ENCODE peak calls at places on chromosomes 11 and 22, in six cellular contexts. E is CD8-positive, alpha-beta memory T cell; A is fibroblast of the aortic adventitia; J is cardiac muscle cell; I is right cardiac atrium; Z is mucosa of descending colon. T is an unnamed sample.

GRCh38 chr11:111846063-111846462 is 25.3 kb downstream of the ALG9 start:
- DNase-seq in E (no peak), A (peak), J (no peak), I (no peak), Z (no peak), T (peak)

GRCh38 chr11:69852051-69852450 is 32.8 kb upstream of the FGF3 start:
- DNase-seq in E (no peak), A (no peak), J (no peak), I (no peak), Z (no peak), T (no peak)

GRCh38 chr22:40898850-40899357 is 37.0 kb upstream of the DNAJB7 start:
- DNase-seq in E (peak), A (peak), J (peak), I (no peak), Z (no peak), T (peak)

GRCh38 chr22:26321469-26321913 is 107.6 kb upstream of the ASPHD2 start:
- DNase-seq in E (no peak), A (peak), J (no peak), I (peak), Z (no peak), T (peak)

GRCh38 chr11:117822031-117822521 is 2.5 kb downstream of the FXYD2 start:
- DNase-seq in E (peak), A (no peak), J (peak), I (peak), Z (peak), T (no peak)

GRCh38 chr22:40743740-40744139 is 64.5 kb downstream of the MCHR1 start:
- DNase-seq in E (no peak), A (no peak), J (no peak), I (no peak), Z (no peak), T (no peak)

GRCh38 chr11:76838422-76839068 is 22.2 kb upstream of the ACER3 start:
- DNase-seq in E (no peak), A (peak), J (peak), I (peak), Z (no peak), T (no peak)

GRCh38 chr11:6437993-6438392 is 2.8 kb downstream of the HPX start:
- DNase-seq in E (no peak), A (no peak), J (no peak), I (no peak), Z (no peak), T (no peak)

GRCh38 chr11:14443642-14444041 is 56.0 kb downstream of the COPB1 start:
- DNase-seq in E (no peak), A (peak), J (peak), I (no peak), Z (no peak), T (peak)

GRCh38 chr11:93686812-93687211 is 25.3 kb downstream of the CEP295 start:
- DNase-seq in E (no peak), A (peak), J (no peak), I (no peak), Z (no peak), T (peak)

GRCh38 chr11:131693756-131694155 is 323.3 kb downstream of the NTM start:
- DNase-seq in E (no peak), A (no peak), J (no peak), I (no peak), Z (no peak), T (no peak)

GRCh38 chr11:27213232-27213660 is 149.8 kb downstream of the CCDC34 start:
- DNase-seq in E (no peak), A (peak), J (peak), I (no peak), Z (no peak), T (peak)

GRCh38 chr22:49549256-49549655 is 278.4 kb downstream of the BRD1 start:
- DNase-seq in E (no peak), A (no peak), J (no peak), I (no peak), Z (no peak), T (no peak)

GRCh38 chr11:131246589-131247164 is 123.7 kb upstream of the NTM start:
- DNase-seq in E (no peak), A (no peak), J (peak), I (peak), Z (no peak), T (no peak)

GRCh38 chr11:64021742-64022067 is 14.0 kb upstream of the FLRT1 start:
- DNase-seq in E (no peak), A (no peak), J (no peak), I (peak), Z (no peak), T (no peak)

GRCh38 chr22:50017701-50018224 is 5.2 kb upstream of the IL17REL start:
- DNase-seq in E (no peak), A (no peak), J (no peak), I (no peak), Z (no peak), T (no peak)

DNA sequence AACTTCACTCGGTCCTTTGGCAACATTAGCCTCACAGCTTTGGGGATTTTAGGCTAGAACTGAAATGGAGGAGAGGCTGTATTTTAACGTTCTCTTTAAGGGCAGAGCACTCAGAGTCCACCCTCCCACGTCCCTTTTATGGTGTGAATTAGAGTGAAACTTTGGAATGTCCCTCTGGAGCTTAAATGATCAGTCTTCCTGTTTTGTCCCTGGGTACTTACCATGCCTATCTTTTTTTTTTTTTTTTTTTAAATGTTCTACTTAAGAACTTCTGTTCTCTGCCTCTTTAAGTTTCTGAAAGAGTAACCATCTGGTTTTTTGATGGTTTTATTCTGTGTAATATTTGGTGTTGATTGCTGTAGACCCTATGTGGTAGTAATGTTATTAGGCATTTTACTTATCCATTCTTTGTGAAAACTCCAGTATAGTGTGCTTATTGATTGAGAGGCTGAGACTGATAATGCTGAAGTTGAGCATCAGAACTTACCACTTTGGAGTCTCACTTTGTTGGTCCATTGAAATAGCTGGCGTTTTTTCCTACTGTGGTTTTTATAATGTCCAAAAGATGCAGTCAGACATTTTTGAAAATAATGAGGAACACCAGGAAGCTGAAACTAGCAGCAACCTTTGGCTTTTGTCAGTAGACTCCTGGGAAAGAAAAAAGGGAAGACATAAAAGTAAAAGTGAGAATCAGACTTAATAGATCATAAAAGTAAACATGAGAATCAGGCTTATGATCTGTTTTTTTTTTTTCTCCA is 11.6 kb downstream of the UVRAG start:
- DNase-seq in E (no peak), A (peak), J (no peak), I (no peak), Z (no peak), T (no peak)
- H3K4me3 ChIP-seq in E (no peak), A (no peak), J (no peak), I (no peak), Z (no peak), T (no peak)

DNA sequence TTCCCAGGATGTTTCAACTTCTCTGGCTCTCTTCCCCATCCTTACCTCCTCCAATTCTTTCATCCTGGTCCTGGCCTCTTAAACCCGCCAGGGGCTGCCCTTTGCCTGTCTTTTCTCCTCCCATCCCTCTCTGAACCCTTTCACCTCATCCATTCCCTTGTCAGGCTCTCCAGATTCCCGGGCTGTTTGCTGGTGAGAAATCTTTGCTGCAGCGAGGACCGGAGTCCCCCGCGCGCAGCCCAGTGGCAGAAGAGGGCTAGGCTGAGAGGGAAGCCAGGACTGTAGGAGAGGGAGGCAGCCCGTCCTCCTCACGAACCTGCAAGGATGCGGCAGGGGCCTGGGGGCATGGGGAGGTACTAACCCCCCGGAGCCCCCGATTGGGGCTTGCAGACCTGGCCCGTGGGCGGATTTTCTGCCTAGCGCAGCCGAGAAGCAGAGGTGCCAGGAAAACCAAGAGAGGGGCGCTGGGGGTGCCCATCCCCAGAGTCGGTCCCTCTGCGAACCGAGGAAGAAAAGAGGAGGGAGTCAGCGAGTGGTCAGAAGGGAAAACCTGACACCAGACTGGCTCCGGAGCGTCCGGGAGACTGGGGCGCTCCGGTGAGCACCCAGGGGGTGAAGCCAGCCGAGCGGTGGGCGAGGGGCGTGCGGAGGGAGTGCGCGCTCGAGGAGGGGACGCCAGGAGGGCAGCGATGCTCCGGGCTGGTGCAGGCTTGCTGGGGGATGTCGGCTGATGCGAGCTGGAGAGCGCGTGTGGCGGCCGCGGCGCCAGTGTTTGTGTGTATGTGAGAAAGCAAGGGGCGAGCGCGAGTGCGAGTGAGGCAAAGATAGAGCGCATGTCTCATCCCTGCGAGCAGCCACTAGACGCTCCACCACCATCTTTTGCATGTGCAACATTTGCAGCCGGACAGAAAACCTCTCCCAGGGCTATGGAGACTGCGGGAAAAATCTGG is at the start of gene GRIA4:
- DNase-seq in E (no peak), A (peak), J (peak), I (peak), Z (peak), T (peak)
- H3K4me3 ChIP-seq in E (no peak), A (peak), J (peak), I (peak), Z (no peak), T (peak)

GRCh38 chr11:1761110-1761856 is 2.4 kb downstream of the CTSD start:
- DNase-seq in E (no peak), A (no peak), J (no peak), I (peak), Z (peak), T (no peak)
- H3K4me3 ChIP-seq in E (no peak), A (no peak), J (no peak), I (no peak), Z (no peak), T (no peak)

GRCh38 chr22:46563381-46564083 is 26.1 kb upstream of the CELSR1 start:
- DNase-seq in E (peak), A (peak), J (peak), I (peak), Z (peak), T (peak)
- H3K4me3 ChIP-seq in E (no peak), A (no peak), J (no peak), I (no peak), Z (no peak), T (no peak)

DNA sequence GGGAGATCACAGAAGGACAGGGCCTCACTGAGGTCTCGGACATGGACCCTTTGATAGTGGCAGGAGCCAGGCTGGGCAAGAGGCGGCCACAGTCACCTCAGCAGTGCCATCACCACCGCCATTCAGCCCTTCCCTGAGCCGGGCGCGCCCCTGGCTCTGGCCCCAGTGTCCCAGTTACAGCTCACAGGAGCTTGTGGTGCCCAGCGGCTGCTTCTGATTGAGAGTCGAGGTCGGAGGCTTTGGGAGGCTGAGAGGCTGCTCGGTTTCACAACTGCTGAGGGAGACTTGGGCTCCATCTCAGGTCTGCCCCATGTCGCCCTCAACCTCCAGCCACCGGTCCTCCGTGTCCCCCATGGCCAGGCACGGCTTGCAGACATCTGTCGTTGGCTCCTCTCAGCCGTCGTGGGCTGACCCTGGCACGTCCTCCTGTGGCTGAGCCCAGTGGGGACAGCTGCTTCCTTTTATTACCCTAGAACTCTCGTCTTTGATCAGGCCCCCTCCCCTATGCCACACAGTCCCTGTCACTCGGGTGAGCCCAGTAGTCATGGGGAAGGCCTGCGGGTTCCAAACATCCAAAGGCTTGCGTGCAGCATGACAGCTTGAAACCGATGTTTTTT is 28.5 kb upstream of the PPP6R3 start:
- DNase-seq in E (no peak), A (no peak), J (no peak), I (no peak), Z (no peak), T (no peak)
- H3K4me3 ChIP-seq in E (no peak), A (no peak), J (no peak), I (no peak), Z (no peak), T (no peak)